ENCODE peak calls at places on chromosomes 13 and 19, in seven cellular contexts. A is SK-N-SH, K is GM23248, O is neural progenitor cell, S is GM23338, H is HCT116, P is hepatocyte. T is an unnamed sample.

GRCh38 chr13:29754486-29754806 is 96.0 kb downstream of the UBL3 start:
- DNase-seq in A (no peak), K (peak), O (no peak), S (peak), H (peak), P (no peak), T (no peak)

GRCh38 chr13:42807866-42808265 is 26.5 kb downstream of the FAM216B start:
- DNase-seq in A (no peak), K (peak), O (no peak), S (no peak), H (no peak), P (no peak), T (no peak)

GRCh38 chr13:76019421-76020044 is 383.4 kb downstream of the LMO7 start:
- DNase-seq in A (peak), K (no peak), O (peak), S (peak), H (peak), P (peak), T (no peak)

GRCh38 chr19:15508035-15508710 is at the start of gene CYP4F22:
- DNase-seq in A (no peak), K (no peak), O (no peak), S (peak), H (no peak), P (no peak), T (no peak)

GRCh38 chr19:10009714-10010224 is 535 bp downstream of the COL5A3 start:
- DNase-seq in A (no peak), K (no peak), O (no peak), S (no peak), H (no peak), P (no peak), T (no peak)

GRCh38 chr19:38737921-38738731 is 6.1 kb downstream of the CAPN12 start:
- DNase-seq in A (no peak), K (no peak), O (no peak), S (no peak), H (no peak), P (no peak), T (no peak)

GRCh38 chr19:50562329-50562728 is 5.9 kb downstream of the LRRC4B start:
- DNase-seq in A (no peak), K (no peak), O (no peak), S (no peak), H (no peak), P (no peak), T (no peak)

GRCh38 chr13:20174656-20175405 is 14.0 kb upstream of the GJA3 start:
- DNase-seq in A (no peak), K (peak), O (no peak), S (no peak), H (peak), P (peak), T (peak)

GRCh38 chr13:40920826-40921225 is 98.3 kb downstream of the ELF1 start:
- DNase-seq in A (no peak), K (peak), O (no peak), S (no peak), H (no peak), P (no peak), T (no peak)

GRCh38 chr13:114131581-114132418 is 623 bp downstream of the RASA3 start:
- DNase-seq in A (peak), K (peak), O (peak), S (peak), H (no peak), P (no peak), T (no peak)

GRCh38 chr19:12782174-12782423 is 6.7 kb upstream of the HOOK2 start:
- DNase-seq in A (no peak), K (no peak), O (no peak), S (no peak), H (no peak), P (no peak), T (no peak)

GRCh38 chr19:12779162-12779993 is 4.0 kb upstream of the HOOK2 start:
- DNase-seq in A (peak), K (peak), O (peak), S (peak), H (no peak), P (peak), T (no peak)

GRCh38 chr19:12777217-12778019 is 2.1 kb upstream of the HOOK2 start:
- DNase-seq in A (peak), K (peak), O (peak), S (peak), H (no peak), P (peak), T (peak)

GRCh38 chr19:12778020-12778904 is 2.9 kb upstream of the HOOK2 start:
- DNase-seq in A (peak), K (peak), O (peak), S (peak), H (no peak), P (peak), T (peak)

DNA sequence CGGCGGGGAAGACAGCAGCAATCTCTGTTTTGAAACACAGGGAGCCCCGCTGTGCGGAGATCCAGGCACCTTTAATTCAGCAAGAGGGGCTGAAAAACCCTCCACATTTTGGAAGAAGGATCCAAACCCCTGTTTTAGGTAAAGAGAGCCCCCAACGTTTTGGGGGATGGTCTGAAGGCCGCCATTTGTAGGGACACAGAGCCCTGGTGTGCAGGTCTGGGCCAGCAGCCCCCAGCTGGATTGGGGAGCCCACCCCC is 3.5 kb upstream of the HOOK2 start:
- DNase-seq in A (no peak), K (no peak), O (no peak), S (peak), H (no peak), P (no peak), T (no peak)
- H2AFZ ChIP-seq in A (peak), K (peak), O (peak), S (peak), H (no peak), P (peak), T (peak)

GRCh38 chr19:4962085-4962619 is 6.8 kb upstream of the KDM4B start:
- DNase-seq in A (no peak), K (no peak), O (no peak), S (no peak), H (no peak), P (no peak), T (no peak)
- TF ChIP-seq EZH2phosphoT487 in A (no peak), K (no peak), O (no peak), S (no peak), H (no peak), P (no peak), T (no peak)

GRCh38 chr19:32497386-32497785 is 83.6 kb upstream of the PDCD5 start:
- DNase-seq in A (no peak), K (no peak), O (no peak), S (no peak), H (no peak), P (no peak), T (no peak)

DNA sequence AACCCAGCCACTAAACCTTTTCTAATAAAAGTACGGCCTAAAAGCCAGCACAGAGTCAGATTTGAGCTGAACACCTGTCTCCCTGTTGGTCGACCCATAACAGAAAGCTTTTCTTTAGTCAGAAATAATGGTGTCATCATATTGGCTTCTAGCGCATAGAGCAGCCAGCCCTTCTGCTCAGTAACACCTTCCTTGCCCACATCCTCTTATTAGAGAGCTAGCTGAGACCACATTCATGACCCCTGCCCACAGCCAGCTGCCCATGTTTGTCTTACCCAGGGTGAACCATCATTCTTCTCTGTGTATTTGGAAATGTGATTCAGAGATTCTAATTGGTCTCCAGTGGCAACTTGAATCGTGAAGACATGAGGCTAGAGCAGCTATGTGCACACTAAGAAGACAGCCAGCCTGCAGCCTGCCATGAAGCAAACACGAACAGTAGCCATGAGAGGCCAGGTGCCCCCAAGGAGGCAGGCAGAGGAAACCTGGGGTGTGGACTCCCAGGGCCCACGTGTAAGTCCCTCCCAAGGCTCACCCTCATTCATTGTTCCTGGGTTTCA is 82.3 kb upstream of the PDCD5 start:
- DNase-seq in A (no peak), K (no peak), O (no peak), S (no peak), H (no peak), P (no peak), T (no peak)
- H3K4me3 ChIP-seq in A (no peak), K (no peak), O (no peak), S (no peak), H (no peak), P (no peak), T (no peak)

GRCh38 chr13:46296465-46296822 is 84.7 kb downstream of the LRRC63 start:
- DNase-seq in A (no peak), K (no peak), O (no peak), S (no peak), H (no peak), P (no peak), T (no peak)
- H2AFZ ChIP-seq in A (peak), K (no peak), O (no peak), S (no peak), H (no peak), P (no peak), T (no peak)

GRCh38 chr19:35344511-35345031 is 3.1 kb upstream of the FFAR1 start:
- DNase-seq in A (no peak), K (no peak), O (no peak), S (no peak), H (no peak), P (no peak), T (no peak)
- TF ChIP-seq EZH2phosphoT487 in A (no peak), K (no peak), O (no peak), S (no peak), H (no peak), P (no peak), T (no peak)

GRCh38 chr19:49514151-49514550 is 1.7 kb downstream of the FCGRT start:
- DNase-seq in A (no peak), K (no peak), O (no peak), S (no peak), H (no peak), P (no peak), T (no peak)
- H3K4me3 ChIP-seq in A (peak), K (no peak), O (peak), S (peak), H (no peak), P (peak), T (no peak)

T was measured in MM.1S.